ENCODE peak calls at places on chromosomes 4 and X, in five cellular contexts. G, Z, Q, R and F are unnamed samples.

GRCh38 chrX:30938295-30938694 is 49.2 kb upstream of the TAB3 start:
- DNase-seq in G (no peak), Z (no peak), Q (no peak), R (no peak), F (no peak)

GRCh38 chrX:140274761-140275525 is 229.9 kb downstream of the SOX3 start:
- DNase-seq in G (no peak), Z (no peak), Q (peak), R (no peak), F (no peak)

GRCh38 chr4:30770049-30770549 is 49.9 kb downstream of the PCDH7 start:
- DNase-seq in G (no peak), Z (no peak), Q (peak), R (no peak), F (no peak)

GRCh38 chr4:113564493-113564892 is 197.0 kb downstream of the CAMK2D start:
- DNase-seq in G (no peak), Z (no peak), Q (no peak), R (no peak), F (no peak)

GRCh38 chrX:124229374-124229773 is 103.1 kb upstream of the TEX13D start:
- DNase-seq in G (no peak), Z (no peak), Q (no peak), R (no peak), F (no peak)

GRCh38 chrX:91080822-91081221 is 353.8 kb upstream of the PABPC5 start:
- DNase-seq in G (no peak), Z (no peak), Q (no peak), R (no peak), F (no peak)

GRCh38 chrX:74521961-74522833 is 92.2 kb downstream of the RLIM start:
- DNase-seq in G (no peak), Z (no peak), Q (no peak), R (no peak), F (no peak)

GRCh38 chrX:111376897-111377601 is 34.9 kb downstream of the DCX start:
- DNase-seq in G (no peak), Z (no peak), Q (no peak), R (no peak), F (no peak)

GRCh38 chr4:120636120-120636630 is 286.4 kb downstream of the PRDM5 start:
- DNase-seq in G (no peak), Z (no peak), Q (no peak), R (no peak), F (no peak)

GRCh38 chr4:77538144-77538543 is 67.5 kb upstream of the CXCL13 start:
- DNase-seq in G (no peak), Z (no peak), Q (peak), R (no peak), F (no peak)

GRCh38 chrX:101160001-101160400 is 59.6 kb upstream of the DRP2 start:
- DNase-seq in G (no peak), Z (no peak), Q (no peak), R (no peak), F (no peak)

GRCh38 chrX:132463411-132463810 is 25.4 kb downstream of the MBNL3 start:
- DNase-seq in G (no peak), Z (no peak), Q (no peak), R (no peak), F (no peak)

GRCh38 chr4:153426207-153426886 is 39.8 kb upstream of the TMEM131L start:
- DNase-seq in G (no peak), Z (no peak), Q (no peak), R (no peak), F (no peak)

GRCh38 chr4:184298255-184298654 is 80.6 kb upstream of the ENPP6 start:
- DNase-seq in G (no peak), Z (no peak), Q (no peak), R (no peak), F (no peak)

GRCh38 chr4:7864685-7865084 is 75.0 kb downstream of the AFAP1 start:
- DNase-seq in G (no peak), Z (no peak), Q (no peak), R (no peak), F (no peak)

GRCh38 chr4:55609393-55609821 is 17.4 kb upstream of the PDCL2 start:
- DNase-seq in G (no peak), Z (no peak), Q (peak), R (no peak), F (no peak)

GRCh38 chr4:182808673-182809416 is 108.3 kb downstream of the DCTD start:
- DNase-seq in G (no peak), Z (no peak), Q (peak), R (no peak), F (no peak)

GRCh38 chr4:155819066-155819465 is 47.0 kb downstream of the ASIC5 start:
- DNase-seq in G (no peak), Z (no peak), Q (no peak), R (no peak), F (no peak)

GRCh38 chr4:55742655-55743191 is 76.9 kb upstream of the EXOC1L start:
- DNase-seq in G (no peak), Z (no peak), Q (no peak), R (no peak), F (peak)

GRCh38 chrX:46673596-46673995 is 85.3 kb downstream of the SLC9A7 start:
- DNase-seq in G (no peak), Z (no peak), Q (no peak), R (no peak), F (no peak)

GRCh38 chr4:990746-991367 is 2.3 kb downstream of the SLC26A1 start:
- DNase-seq in G (no peak), Z (no peak), Q (no peak), R (no peak), F (no peak)

GRCh38 chrX:129961180-129962083 is 21.0 kb upstream of the BCORL1 start:
- DNase-seq in G (no peak), Z (peak), Q (no peak), R (peak), F (no peak)

GRCh38 chrX:129561453-129561852 is 21.4 kb downstream of the OCRL start:
- DNase-seq in G (no peak), Z (no peak), Q (no peak), R (no peak), F (no peak)

GRCh38 chr4:173214661-173215060 is 46.0 kb downstream of the GALNT7 start:
- DNase-seq in G (no peak), Z (no peak), Q (no peak), R (no peak), F (no peak)

GRCh38 chr4:149896428-149896827 is 80.8 kb upstream of the IQCM start:
- DNase-seq in G (peak), Z (no peak), Q (peak), R (no peak), F (no peak)